ENCODE peak calls at places on chromosomes 11 and 22, in five cellular contexts. A is NCI-H1694 treated with DMSO at 0.1 percent for 48 hours, K is mucosa of gallbladder, P is lower leg skin, F is H4. J is an unnamed sample.

GRCh38 chr22:30732426-30732825 is 37.8 kb downstream of the OSBP2 start:
- DNase-seq in A (no peak), P (no peak), K (no peak), F (no peak), J (no peak)

GRCh38 chr22:50425179-50425916 is 49.5 kb downstream of the SBF1 start:
- DNase-seq in P (no peak), A (no peak), F (no peak), K (no peak), J (no peak)

GRCh38 chr11:103887001-103887680 is 149.3 kb upstream of the DDI1 start:
- DNase-seq in K (no peak), P (no peak), F (no peak), A (no peak), J (no peak)

GRCh38 chr11:77512092-77512491 is 38.2 kb upstream of the PAK1 start:
- DNase-seq in P (no peak), F (no peak), A (no peak), K (no peak), J (no peak)

GRCh38 chr11:43923327-43924111 is 18.9 kb upstream of the C11orf96 start:
- DNase-seq in A (no peak), K (peak; percentile 57), P (peak; percentile 73), F (peak; percentile 55), J (no peak)

GRCh38 chr11:12269104-12269441 is 108.3 kb upstream of the PARVA start:
- DNase-seq in K (peak; percentile 68), A (no peak), F (no peak), P (no peak), J (no peak)

GRCh38 chr11:60370811-60371297 is 7.5 kb upstream of the MS4A7 start:
- DNase-seq in A (no peak), K (no peak), P (no peak), F (peak; percentile 55), J (peak; percentile 42)

GRCh38 chr11:103892603-103893002 is 143.8 kb upstream of the DDI1 start:
- DNase-seq in F (peak; percentile 58), A (no peak), K (no peak), P (no peak), J (no peak)

GRCh38 chr22:33427461-33427860 is 369.3 kb upstream of the SYN3 start:
- DNase-seq in P (no peak), F (no peak), K (no peak), A (no peak), J (no peak)

GRCh38 chr22:45997775-45998637 is 21.0 kb upstream of the WNT7B start:
- DNase-seq in F (peak; percentile 51), P (no peak), K (no peak), A (no peak), J (no peak)

GRCh38 chr11:100994966-100995365 is 134.6 kb downstream of the PGR start:
- DNase-seq in F (no peak), K (no peak), P (no peak), A (no peak), J (no peak)

GRCh38 chr22:45009881-45010531 is at the start of gene PHF21B:
- DNase-seq in A (peak; percentile 72), F (peak; percentile 61), K (peak; percentile 16), P (no peak), J (no peak)

GRCh38 chr22:38569181-38569971 is 607 bp downstream of the DMC1 start:
- DNase-seq in A (no peak), K (peak; percentile 10), P (no peak), F (no peak), J (no peak)

GRCh38 chr11:63769044-63769718 is 606 bp upstream of the ZFTA start:
- DNase-seq in A (no peak), K (no peak), P (no peak), F (no peak), J (no peak)

GRCh38 chr11:28963189-28963588 is 855.0 kb downstream of the METTL15 start:
- DNase-seq in P (no peak), F (no peak), K (no peak), A (no peak), J (no peak)

GRCh38 chr11:57598831-57599155 is 1.3 kb downstream of the SERPING1 start:
- DNase-seq in P (no peak), A (no peak), K (peak; percentile 23), F (no peak), J (no peak)

GRCh38 chr11:123202723-123203122 is 7.7 kb upstream of the CLMP start:
- DNase-seq in K (no peak), A (no peak), P (no peak), F (no peak), J (no peak)

GRCh38 chr22:11360632-11361031 is 4167.4 kb upstream of the OR11H1 start:
- DNase-seq in A (no peak), K (no peak), F (no peak), P (no peak), J (no peak)

GRCh38 chr11:100821198-100821597 is 134.1 kb downstream of the ARHGAP42 start:
- DNase-seq in A (no peak), F (no peak), K (no peak), P (no peak), J (no peak)

GRCh38 chr11:27723685-27724084 is 23.4 kb upstream of the BDNF start:
- DNase-seq in F (no peak), A (no peak), P (no peak), K (no peak), J (no peak)

GRCh38 chr22:24548812-24549211 is 6.1 kb downstream of the GUCD1 start:
- DNase-seq in K (no peak), P (no peak), A (no peak), F (no peak), J (no peak)

GRCh38 chr11:133977067-133977681 is 20.4 kb upstream of the IGSF9B start:
- DNase-seq in F (no peak), P (no peak), K (no peak), A (no peak), J (no peak)

J was measured in small intestine.